ENCODE peak calls at places on chromosomes 12 and 14, in ten cellular contexts. J is SJCRH30; H is fibroblast of lung; B is effector memory CD4-positive, alpha-beta T cell; X is OCI-LY7; Z is Peyer's patch; M is coronary artery; F is tibial artery; G is endothelial cell of umbilical vein; U is CD8-positive, alpha-beta memory T cell. I is an unnamed sample.

GRCh38 chr12:62713190-62713589 is 221.8 kb downstream of the PPM1H start:
- DNase-seq in X (no peak), G (no peak), U (no peak), M (no peak), F (no peak), B (no peak), Z (no peak), J (no peak), H (no peak), I (no peak)

GRCh38 chr12:78146365-78146772 is 315.7 kb downstream of the NAV3 start:
- DNase-seq in F (no peak), Z (no peak), U (no peak), B (no peak), H (peak), M (no peak), J (no peak), G (peak), X (peak), I (no peak)

GRCh38 chr14:93219103-93219726 is 12.2 kb downstream of the UBR7 start:
- DNase-seq in H (peak), B (no peak), M (no peak), J (peak), U (peak), F (no peak), X (peak), Z (no peak), G (peak), I (no peak)

GRCh38 chr12:84315926-84316325 is 596.7 kb downstream of the SLC6A15 start:
- DNase-seq in F (no peak), J (no peak), M (no peak), H (no peak), X (no peak), Z (no peak), U (no peak), B (no peak), G (no peak), I (no peak)

GRCh38 chr12:103392722-103393121 is 103.0 kb downstream of the C12orf42 start:
- DNase-seq in X (peak), U (no peak), B (no peak), Z (no peak), G (no peak), H (no peak), M (no peak), F (no peak), J (no peak), I (no peak)

GRCh38 chr12:83784298-83784890 is 1097.7 kb downstream of the TMTC2 start:
- DNase-seq in X (no peak), G (no peak), B (no peak), M (no peak), Z (no peak), U (no peak), H (no peak), J (no peak), F (no peak), I (no peak)

GRCh38 chr14:101225729-101226152 is 322.2 kb upstream of the RTL1 start:
- DNase-seq in F (no peak), J (no peak), U (no peak), G (no peak), X (no peak), Z (no peak), M (peak), B (no peak), H (no peak), I (no peak)

GRCh38 chr14:56378474-56378873 is 201.1 kb upstream of the TMEM260 start:
- DNase-seq in J (no peak), F (peak), Z (no peak), U (no peak), H (peak), M (no peak), G (peak), B (no peak), X (no peak), I (no peak)

GRCh38 chr12:7864751-7865150 is 8.0 kb downstream of the SLC2A14 start:
- DNase-seq in M (no peak), H (no peak), F (no peak), B (no peak), U (no peak), Z (no peak), J (no peak), G (no peak), X (no peak), I (no peak)

GRCh38 chr12:91630906-91631305 is 448.3 kb upstream of the DCN start:
- DNase-seq in G (no peak), X (no peak), U (no peak), M (no peak), Z (no peak), F (no peak), H (no peak), J (no peak), B (no peak), I (no peak)

GRCh38 chr12:75960086-75960910 is 71.3 kb downstream of the PHLDA1 start:
- DNase-seq in H (no peak), Z (peak), J (no peak), M (no peak), F (no peak), X (peak), B (no peak), G (no peak), U (no peak), I (no peak)

GRCh38 chr12:131829795-131830334 is 1.7 kb downstream of the MMP17 start:
- DNase-seq in X (no peak), M (peak), U (no peak), Z (no peak), H (no peak), J (no peak), B (no peak), F (no peak), G (no peak), I (no peak)

GRCh38 chr14:99073401-99073800 is 198.6 kb downstream of the BCL11B start:
- DNase-seq in B (no peak), X (no peak), F (no peak), M (no peak), J (no peak), U (no peak), Z (no peak), G (no peak), H (no peak), I (no peak)

GRCh38 chr12:111467092-111467861 is 61.6 kb downstream of the SH2B3 start:
- DNase-seq in G (peak), F (no peak), J (no peak), H (peak), M (no peak), U (no peak), Z (no peak), X (no peak), B (no peak), I (no peak)

GRCh38 chr12:97321640-97322039 is 141.0 kb upstream of the RMST start:
- DNase-seq in H (no peak), Z (no peak), J (no peak), G (no peak), B (no peak), F (no peak), X (no peak), U (no peak), M (no peak), I (no peak)

GRCh38 chr14:95811813-95812212 is 64.8 kb upstream of the TUNAR start:
- DNase-seq in B (no peak), G (no peak), U (no peak), X (no peak), F (no peak), M (no peak), Z (no peak), J (no peak), H (no peak), I (no peak)

GRCh38 chr12:124422570-124423523 is 128.0 kb downstream of the RFLNA start:
- DNase-seq in F (peak), Z (peak), B (no peak), M (peak), J (peak), G (peak), X (no peak), U (no peak), H (peak), I (peak)

GRCh38 chr12:1890810-1891209 is 27.6 kb downstream of the CACNA2D4 start:
- DNase-seq in B (no peak), J (no peak), F (no peak), H (no peak), X (no peak), U (no peak), M (peak), G (no peak), Z (no peak), I (peak)

GRCh38 chr12:113261847-113262470 is 40.7 kb downstream of the TPCN1 start:
- DNase-seq in F (no peak), M (no peak), J (no peak), X (peak), U (no peak), H (no peak), G (no peak), Z (no peak), B (no peak), I (no peak)

GRCh38 chr12:6946033-6946919 is 2.5 kb downstream of the C12orf57 start:
- DNase-seq in B (peak), X (peak), G (no peak), M (no peak), J (no peak), U (peak), F (no peak), Z (peak), H (no peak), I (peak)

GRCh38 chr14:61418749-61419148 is 97.4 kb downstream of the PRKCH start:
- DNase-seq in J (no peak), X (no peak), G (peak), Z (no peak), H (no peak), F (no peak), M (no peak), B (no peak), U (no peak), I (no peak)

GRCh38 chr14:61491876-61492440 is 170.6 kb downstream of the PRKCH start:
- DNase-seq in M (no peak), G (peak), F (peak), H (no peak), B (no peak), J (no peak), U (no peak), Z (no peak), X (no peak), I (no peak)

GRCh38 chr12:87217486-87217885 is 811.7 kb downstream of the C12orf50 start:
- DNase-seq in U (no peak), Z (no peak), X (no peak), G (no peak), M (no peak), B (no peak), F (no peak), J (no peak), H (peak), I (no peak)

GRCh38 chr14:77040309-77040994 is 11.9 kb upstream of the IRF2BPL start:
- DNase-seq in U (peak), Z (peak), F (peak), X (peak), B (peak), M (peak), G (peak), J (peak), H (peak), I (peak)

GRCh38 chr14:52835122-52835903 is 43.9 kb upstream of the GNPNAT1 start:
- DNase-seq in J (peak), X (no peak), G (no peak), B (no peak), U (no peak), F (no peak), Z (no peak), H (peak), M (no peak), I (no peak)

GRCh38 chr12:13913371-13913770 is 68.0 kb downstream of the GRIN2B start:
- DNase-seq in J (no peak), B (no peak), F (no peak), H (no peak), G (no peak), Z (no peak), M (no peak), U (no peak), X (no peak), I (no peak)

GRCh38 chr14:104108570-104109060 is 23.1 kb downstream of the ASPG start:
- DNase-seq in M (no peak), G (no peak), J (peak), B (no peak), Z (no peak), H (no peak), X (no peak), U (no peak), F (no peak), I (peak)

GRCh38 chr12:80192087-80192486 is 92.8 kb downstream of the OTOGL start:
- DNase-seq in M (no peak), J (no peak), H (no peak), U (no peak), Z (no peak), X (no peak), F (no peak), B (no peak), G (no peak), I (no peak)

GRCh38 chr12:9049520-9050133 is 60.3 kb downstream of the KLRG1 start:
- DNase-seq in X (peak), B (no peak), J (peak), M (no peak), F (no peak), G (peak), U (peak), H (peak), Z (no peak), I (no peak)

GRCh38 chr14:32189806-32190205 is 12.0 kb upstream of the RNU6-7 start:
- DNase-seq in F (no peak), U (no peak), Z (no peak), J (no peak), X (peak), H (no peak), G (no peak), B (no peak), M (no peak), I (no peak)

GRCh38 chr14:54722791-54723432 is 156.0 kb downstream of the SAMD4A start:
- DNase-seq in B (no peak), Z (no peak), J (no peak), F (no peak), U (no peak), M (no peak), G (peak), X (peak), H (peak), I (no peak)

GRCh38 chr12:4555804-4556203 is 6.2 kb upstream of the DYRK4 start:
- DNase-seq in M (no peak), F (no peak), X (no peak), U (no peak), B (no peak), H (no peak), G (no peak), J (no peak), Z (no peak), I (no peak)

GRCh38 chr14:69610020-69610858 is 1.2 kb upstream of the SUSD6 start:
- DNase-seq in U (no peak), H (no peak), F (no peak), M (no peak), B (no peak), X (peak), J (no peak), Z (peak), G (no peak), I (no peak)

GRCh38 chr14:26860111-26860510 is 262.3 kb upstream of the NOVA1 start:
- DNase-seq in M (no peak), G (no peak), J (no peak), F (no peak), X (no peak), U (no peak), Z (no peak), B (no peak), H (no peak), I (no peak)

GRCh38 chr12:30952036-30952435 is 25.5 kb downstream of the TSPAN11 start:
- DNase-seq in Z (peak), J (peak), H (no peak), U (no peak), X (no peak), B (no peak), G (no peak), F (no peak), M (no peak), I (no peak)

GRCh38 chr14:94447986-94448808 is 4.4 kb downstream of the SERPINA11 start:
- DNase-seq in X (no peak), B (no peak), F (no peak), Z (no peak), M (no peak), U (no peak), J (no peak), G (no peak), H (no peak), I (no peak)

GRCh38 chr14:20327005-20327869 is 5.8 kb downstream of the CCNB1IP1 start:
- DNase-seq in U (peak), X (peak), M (no peak), J (no peak), Z (no peak), H (peak), G (peak), F (no peak), B (no peak), I (no peak)

GRCh38 chr12:14960548-14961465 is 594 bp downstream of the ARHGDIB start:
- DNase-seq in M (no peak), U (peak), G (peak), H (peak), X (peak), F (peak), Z (no peak), J (peak), B (peak), I (no peak)

GRCh38 chr12:109047081-109047805 is 5.1 kb upstream of the USP30 start:
- DNase-seq in M (no peak), Z (no peak), H (peak), B (no peak), X (no peak), G (no peak), J (no peak), F (no peak), U (no peak), I (no peak)

GRCh38 chr12:64729909-64730584 is 29.2 kb downstream of the GNS start:
- DNase-seq in J (no peak), Z (no peak), F (no peak), U (peak), M (no peak), G (peak), B (no peak), H (no peak), X (peak), I (no peak)

DNA sequence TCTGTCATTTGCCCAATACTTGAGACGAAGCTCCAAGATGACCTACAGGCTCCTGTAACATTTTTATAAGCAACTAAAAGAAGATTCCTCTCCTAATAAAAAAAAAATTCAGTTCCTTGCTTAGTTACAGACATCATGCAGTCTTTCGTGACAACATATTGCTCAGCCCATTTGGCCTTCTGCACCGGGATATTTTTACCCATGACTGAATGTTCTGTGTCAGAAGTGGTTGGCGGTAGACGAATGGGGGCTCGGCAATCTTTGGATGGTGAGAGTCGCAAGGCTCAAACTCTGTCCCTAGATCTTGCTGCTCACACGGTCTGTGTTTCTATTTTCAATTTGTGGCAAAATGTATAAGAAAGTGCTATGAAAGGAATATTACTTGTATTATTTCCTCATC is 215.6 kb downstream of the FSCB start:
- DNase-seq in J (no peak), B (no peak), M (no peak), G (no peak), H (no peak), X (no peak), F (no peak), Z (no peak), U (no peak), I (no peak)
- H3K27ac ChIP-seq in J (no peak), B (no peak), M (no peak), G (no peak), H (no peak), X (no peak), F (no peak), Z (no peak), U (no peak), I (no peak)

GRCh38 chr14:29111554-29111953 is 345.0 kb downstream of the FOXG1 start:
- DNase-seq in H (no peak), G (peak), X (no peak), Z (no peak), M (no peak), J (no peak), F (no peak), U (no peak), B (no peak), I (no peak)

GRCh38 chr14:29108908-29109307 is 342.3 kb downstream of the FOXG1 start:
- DNase-seq in M (no peak), U (no peak), J (no peak), G (no peak), F (no peak), Z (no peak), B (no peak), H (no peak), X (no peak), I (no peak)

GRCh38 chr14:29109589-29109988 is 343.0 kb downstream of the FOXG1 start:
- DNase-seq in G (no peak), H (no peak), B (no peak), J (no peak), U (no peak), F (no peak), M (no peak), X (no peak), Z (no peak), I (no peak)
- H3K27ac ChIP-seq in G (no peak), H (no peak), B (no peak), J (no peak), U (no peak), F (no peak), M (no peak), X (no peak), Z (no peak), I (no peak)

DNA sequence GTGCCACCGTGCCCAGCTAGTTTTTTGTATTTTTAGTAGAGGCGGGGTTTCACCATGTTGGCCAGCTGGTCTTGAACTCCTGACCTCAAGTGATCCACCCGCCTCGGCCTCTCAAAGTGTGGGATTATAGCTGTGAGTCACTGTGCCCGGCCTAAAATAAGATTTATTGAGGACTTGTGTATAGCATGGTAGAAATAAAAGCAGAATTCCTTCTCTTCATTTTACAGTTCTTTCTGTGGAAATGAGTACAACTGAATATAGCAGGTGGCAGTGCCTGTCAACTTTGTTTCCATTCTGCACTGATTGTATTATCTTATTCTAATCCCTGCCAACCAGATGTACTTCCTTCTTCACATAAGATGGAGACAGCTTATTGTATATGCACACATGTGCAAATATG is 41.0 kb downstream of the DIP2B start:
- DNase-seq in F (no peak), M (no peak), U (no peak), J (peak), H (peak), Z (no peak), X (no peak), B (no peak), G (peak), I (no peak)
- H3K27ac ChIP-seq in F (no peak), M (no peak), U (no peak), J (peak), H (no peak), Z (no peak), X (no peak), B (no peak), G (no peak), I (no peak)

DNA sequence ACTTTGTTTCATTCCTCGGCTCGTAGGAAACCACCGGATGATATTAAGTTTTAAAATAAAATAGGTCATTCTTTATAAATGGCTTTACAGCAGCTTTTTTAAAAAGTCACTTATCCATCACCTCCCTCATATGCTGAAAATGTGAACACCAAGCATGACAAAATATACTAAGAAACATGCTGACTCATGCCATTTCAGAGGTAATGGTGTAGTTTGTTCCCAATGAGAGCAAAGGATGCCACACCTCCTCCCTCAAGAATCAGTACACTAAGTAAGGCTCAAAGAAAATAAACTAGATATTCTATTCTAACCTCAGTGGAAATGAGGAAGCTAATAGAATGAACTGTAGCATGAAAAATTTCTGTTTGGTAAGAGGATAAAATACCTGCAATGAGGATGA is 5.5 kb upstream of the DIO2 start:
- DNase-seq in G (no peak), X (no peak), F (no peak), H (peak), B (no peak), J (no peak), U (no peak), M (no peak), Z (no peak), I (no peak)
- H3K27ac ChIP-seq in G (no peak), X (no peak), F (no peak), H (no peak), B (no peak), J (peak), U (no peak), M (no peak), Z (no peak), I (no peak)

DNA sequence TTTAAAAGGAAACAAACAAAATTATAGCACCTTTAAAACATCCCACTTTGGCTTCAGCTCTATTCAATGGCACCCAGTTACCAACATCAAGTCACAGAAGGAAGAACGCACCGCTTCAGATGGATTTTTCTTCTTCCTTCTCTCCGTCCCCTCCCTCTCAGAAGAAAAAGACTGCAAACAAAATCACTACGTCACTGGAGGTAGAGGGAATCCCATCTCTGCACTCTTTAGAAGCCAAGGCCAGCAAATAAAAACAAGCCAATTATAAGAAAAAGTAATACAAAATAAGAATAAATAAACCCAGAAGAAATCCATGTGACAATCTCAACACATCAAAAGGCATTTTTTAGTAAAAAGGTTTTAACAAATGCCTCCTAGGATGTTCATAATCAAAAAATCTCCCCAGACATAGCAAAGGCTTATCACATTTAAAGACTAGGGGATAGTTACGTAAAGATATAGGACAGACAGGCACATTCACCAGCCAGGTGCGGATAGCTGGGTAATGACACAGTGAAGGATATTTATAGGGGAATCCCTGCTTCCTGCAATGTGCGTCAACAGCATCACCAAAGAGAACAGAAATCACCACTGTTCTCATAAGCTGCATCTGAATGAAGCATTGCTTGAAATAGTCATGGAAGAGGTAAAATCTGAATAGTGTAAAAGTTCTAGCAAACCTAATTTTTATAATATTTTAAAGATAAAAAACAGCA is 89.4 kb downstream of the R3HDM2 start:
- DNase-seq in G (no peak), B (no peak), X (no peak), M (no peak), Z (no peak), U (no peak), J (no peak), H (peak), F (no peak), I (no peak)
- H3K27ac ChIP-seq in G (no peak), B (no peak), X (no peak), M (no peak), Z (no peak), U (no peak), J (no peak), H (no peak), F (no peak), I (no peak)

I was measured in breast epithelium.